ENCODE peak calls at places on chromosomes 6 and 20, in four cellular contexts. R is uterus, T is spleen, V is HCT116. K is an unnamed sample.

GRCh38 chr6:130018830-130019795 is 732 bp downstream of the L3MBTL3 start:
- DNase-seq in V (no peak), R (peak), T (peak), K (peak)

GRCh38 chr6:100704941-100705340 is 176.2 kb downstream of the ASCC3 start:
- DNase-seq in T (no peak), V (no peak), R (no peak), K (no peak)

GRCh38 chr6:138175596-138175995 is 13.9 kb downstream of the ARFGEF3 start:
- DNase-seq in R (no peak), T (no peak), V (no peak), K (no peak)

GRCh38 chr20:24781061-24781980 is 167.7 kb upstream of the CST7 start:
- DNase-seq in V (no peak), T (peak), R (no peak), K (no peak)

GRCh38 chr20:45337367-45338120 is 10.7 kb downstream of the SDC4 start:
- DNase-seq in T (no peak), R (peak), V (no peak), K (peak)

GRCh38 chr6:108840919-108841318 is 7.3 kb upstream of the ARMC2 start:
- DNase-seq in R (no peak), V (no peak), T (no peak), K (no peak)

GRCh38 chr6:159953091-159953581 is 15.7 kb upstream of the IGF2R start:
- DNase-seq in V (no peak), T (peak), R (peak), K (no peak)

GRCh38 chr20:51185277-51185676 is 162.4 kb upstream of the KCNG1 start:
- DNase-seq in T (no peak), V (no peak), R (no peak), K (no peak)

GRCh38 chr20:58538752-58539151 is 23.6 kb upstream of the APCDD1L start:
- DNase-seq in R (no peak), V (no peak), T (no peak), K (no peak)

GRCh38 chr20:41086402-41087324 is 50.7 kb upstream of the PLCG1 start:
- DNase-seq in R (no peak), T (no peak), V (no peak), K (peak)

GRCh38 chr20:44772636-44773035 is 27.0 kb downstream of the KCNK15 start:
- DNase-seq in V (no peak), T (no peak), R (no peak), K (no peak)

GRCh38 chr6:139482184-139482751 is 107.8 kb upstream of the CITED2 start:
- DNase-seq in R (no peak), V (no peak), T (no peak), K (no peak)

GRCh38 chr20:45924391-45925261 is 9.9 kb upstream of the PCIF1 start:
- DNase-seq in R (peak), T (no peak), V (no peak), K (peak)

GRCh38 chr6:74752303-74752702 is 453.6 kb downstream of the COL12A1 start:
- DNase-seq in R (no peak), T (no peak), V (no peak), K (no peak)

GRCh38 chr20:48194578-48194977 is 409.3 kb upstream of the SULF2 start:
- DNase-seq in R (no peak), V (no peak), T (no peak), K (no peak)

GRCh38 chr6:20909621-20910020 is 375.4 kb downstream of the CDKAL1 start:
- DNase-seq in T (no peak), R (no peak), V (no peak), K (no peak)

GRCh38 chr6:83247471-83247870 is 54.3 kb downstream of the RWDD2A start:
- DNase-seq in R (no peak), T (no peak), V (no peak), K (no peak)

GRCh38 chr6:161161121-161161520 is 112.7 kb downstream of the AGPAT4 start:
- DNase-seq in V (no peak), T (no peak), R (no peak), K (no peak)

GRCh38 chr20:43752561-43753301 is 25.9 kb upstream of the GTSF1L start:
- DNase-seq in R (no peak), T (peak), V (no peak), K (no peak)

GRCh38 chr20:11497543-11497942 is 420.1 kb upstream of the BTBD3 start:
- DNase-seq in V (no peak), R (no peak), T (no peak), K (no peak)

GRCh38 chr6:7587631-7588100 is 2.3 kb upstream of the SNRNP48 start:
- DNase-seq in R (no peak), T (no peak), V (no peak), K (peak)

GRCh38 chr20:8805737-8806442 is 263.0 kb upstream of the PLCB4 start:
- DNase-seq in R (no peak), T (no peak), V (no peak), K (no peak)

GRCh38 chr6:105099371-105099770 is 80.4 kb downstream of the POPDC3 start:
- DNase-seq in V (no peak), T (no peak), R (no peak), K (no peak)

GRCh38 chr6:49326337-49326736 is 136.7 kb downstream of the MMUT start:
- DNase-seq in V (no peak), T (no peak), R (no peak), K (no peak)

GRCh38 chr20:34938466-34939163 is 17.0 kb downstream of the GSS start:
- DNase-seq in T (no peak), V (no peak), R (no peak), K (peak)

GRCh38 chr20:35598899-35599775 is 16.5 kb upstream of the SPAG4 start:
- DNase-seq in V (no peak), R (no peak), T (peak), K (no peak)

GRCh38 chr6:115133790-115134189 is 791.0 kb upstream of the HS3ST5 start:
- DNase-seq in R (no peak), V (no peak), T (no peak), K (no peak)

GRCh38 chr6:142566628-142567396 is 265.0 kb downstream of the ADGRG6 start:
- DNase-seq in V (peak), R (no peak), T (no peak), K (peak)

GRCh38 chr20:50041238-50041915 is 58.6 kb downstream of the SNAI1 start:
- DNase-seq in R (no peak), V (no peak), T (no peak), K (no peak)

GRCh38 chr6:106250997-106251396 is 74.6 kb downstream of the ATG5 start:
- DNase-seq in R (no peak), T (no peak), V (no peak), K (no peak)

GRCh38 chr6:149567846-149568585 is 1.8 kb downstream of the GINM1 start:
- DNase-seq in T (no peak), V (no peak), R (no peak), K (no peak)

GRCh38 chr6:149563928-149564325 is 2.2 kb upstream of the GINM1 start:
- DNase-seq in T (no peak), V (no peak), R (no peak), K (no peak)

GRCh38 chr6:149565539-149566371 is 420 bp upstream of the GINM1 start:
- DNase-seq in V (peak), T (peak), R (peak), K (peak)

GRCh38 chr6:149567194-149567586 is 1.0 kb downstream of the GINM1 start:
- DNase-seq in T (no peak), R (no peak), V (no peak), K (no peak)

DNA sequence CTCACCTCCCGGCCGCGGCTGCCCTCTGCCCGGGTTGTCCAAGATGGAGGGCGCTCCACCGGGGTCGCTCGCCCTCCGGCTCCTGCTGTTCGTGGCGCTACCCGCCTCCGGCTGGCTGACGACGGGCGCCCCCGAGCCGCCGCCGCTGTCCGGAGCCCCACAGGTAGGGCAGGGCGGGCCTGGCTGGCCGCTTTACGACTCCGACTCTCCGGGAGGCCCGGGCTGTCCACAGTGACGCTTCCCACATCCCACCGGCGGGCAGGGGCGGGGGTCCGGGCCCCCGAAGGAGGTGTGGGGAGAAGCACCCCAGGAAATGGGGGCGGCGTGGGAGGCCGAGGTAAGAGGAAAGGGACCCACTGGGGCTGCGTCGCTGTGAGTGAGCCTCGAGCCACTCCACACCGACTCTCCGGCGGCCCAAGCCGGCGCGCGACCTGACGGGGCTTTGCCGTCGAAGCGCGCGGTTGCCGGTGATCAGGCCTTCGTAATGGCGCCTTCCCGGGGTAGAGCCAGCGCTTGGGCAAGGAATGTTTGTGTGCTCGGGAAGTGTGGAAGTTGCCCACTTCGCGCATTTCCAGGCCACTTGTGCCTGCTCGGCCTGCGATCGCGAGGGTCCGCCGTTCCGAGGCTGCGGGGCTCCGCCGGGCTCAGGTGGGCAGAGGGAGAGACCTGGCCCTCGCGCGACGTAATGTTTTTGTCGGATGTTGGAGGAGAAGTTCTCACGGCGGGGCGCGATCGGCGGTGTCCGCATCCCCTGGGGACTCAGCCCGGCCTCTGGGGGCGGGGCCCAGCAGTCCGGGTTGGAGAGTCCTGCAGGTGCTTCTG is at the start of gene GINM1:
- DNase-seq in T (peak), R (peak), V (no peak), K (peak)
- TF ChIP-seq POLR2A in T (no peak), R (peak), V (no peak), K (peak)

GRCh38 chr6:17012421-17013225 is 89.2 kb upstream of the STMND1 start:
- DNase-seq in R (peak), V (no peak), T (no peak), K (no peak)
- TF ChIP-seq POLR2A in R (no peak), V (no peak), T (no peak), K (no peak)

GRCh38 chr6:30493643-30494250 is 4.4 kb downstream of the HLA-E start:
- DNase-seq in V (no peak), R (no peak), T (peak), K (no peak)

GRCh38 chr6:30495993-30496392 is 6.7 kb downstream of the HLA-E start:
- DNase-seq in T (no peak), V (no peak), R (no peak), K (no peak)

GRCh38 chr6:30497714-30498113 is 8.4 kb downstream of the HLA-E start:
- DNase-seq in V (no peak), R (no peak), T (no peak), K (no peak)

GRCh38 chr6:30491963-30492616 is 2.8 kb downstream of the HLA-E start:
- DNase-seq in T (no peak), R (no peak), V (no peak), K (no peak)

GRCh38 chr6:30494275-30494990 is 5.1 kb downstream of the HLA-E start:
- DNase-seq in V (no peak), T (no peak), R (no peak), K (no peak)
- TF ChIP-seq POLR2A in V (no peak), T (peak), R (no peak), K (no peak)

GRCh38 chr6:18640134-18640533 is 253.0 kb downstream of the RNF144B start:
- DNase-seq in T (no peak), V (no peak), R (no peak), K (no peak)
- TF ChIP-seq POLR2A in T (no peak), V (no peak), R (no peak), K (no peak)

GRCh38 chr20:63736893-63737689 is 627 bp downstream of the LIME1 start:
- DNase-seq in V (no peak), R (peak), T (peak), K (no peak)
- TF ChIP-seq POLR2A in V (no peak), R (no peak), T (no peak), K (no peak)

GRCh38 chr6:42369568-42369967 is 82.2 kb downstream of the TRERF1 start:
- DNase-seq in V (no peak), R (no peak), T (no peak), K (no peak)

GRCh38 chr6:42366011-42366705 is 85.6 kb downstream of the TRERF1 start:
- DNase-seq in V (no peak), T (no peak), R (no peak), K (no peak)

GRCh38 chr6:42368156-42368555 is 83.6 kb downstream of the TRERF1 start:
- DNase-seq in V (no peak), R (no peak), T (no peak), K (no peak)

GRCh38 chr6:42366999-42367352 is 84.8 kb downstream of the TRERF1 start:
- DNase-seq in R (no peak), T (no peak), V (no peak), K (no peak)

GRCh38 chr6:42367353-42368011 is 84.2 kb downstream of the TRERF1 start:
- DNase-seq in R (no peak), T (peak), V (no peak), K (peak)
- TF ChIP-seq POLR2A in R (no peak), T (no peak), V (no peak), K (no peak)

DNA sequence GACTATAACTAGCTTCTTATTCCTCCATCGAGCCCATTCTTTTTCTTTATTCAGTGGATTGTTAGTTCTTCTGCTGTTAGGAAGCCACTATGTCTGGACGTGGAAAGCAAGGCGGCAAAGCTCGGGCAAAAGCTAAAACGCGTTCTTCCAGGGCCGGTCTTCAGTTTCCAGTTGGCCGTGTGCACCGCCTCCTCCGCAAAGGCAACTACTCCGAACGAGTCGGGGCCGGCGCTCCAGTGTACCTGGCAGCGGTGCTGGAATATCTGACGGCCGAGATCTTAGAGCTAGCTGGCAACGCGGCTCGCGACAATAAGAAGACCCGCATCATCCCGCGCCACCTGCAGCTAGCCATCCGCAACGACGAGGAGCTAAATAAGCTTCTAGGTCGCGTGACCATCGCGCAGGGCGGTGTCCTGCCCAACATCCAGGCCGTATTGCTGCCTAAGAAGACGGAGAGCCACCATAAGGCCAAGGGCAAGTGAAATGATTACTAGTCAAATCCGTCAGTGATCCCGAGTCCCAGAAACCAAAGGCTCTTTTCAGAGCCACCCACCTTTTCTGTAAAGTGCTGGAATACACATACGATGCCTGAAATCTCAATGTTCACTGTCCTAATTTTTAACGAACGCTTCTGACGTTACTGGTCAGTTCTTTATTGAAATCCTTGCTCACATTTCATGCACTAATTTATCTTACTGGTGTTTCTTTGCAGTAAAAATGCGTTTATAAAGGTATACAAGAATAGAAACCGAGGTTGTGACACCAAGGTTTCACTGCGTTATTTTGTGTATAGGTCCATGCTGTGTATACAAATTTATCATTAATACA is 129.9 kb downstream of the HFE start:
- DNase-seq in R (peak), T (peak), V (no peak), K (peak)
- TF ChIP-seq POLR2A in R (no peak), T (peak), V (no peak), K (peak)

DNA sequence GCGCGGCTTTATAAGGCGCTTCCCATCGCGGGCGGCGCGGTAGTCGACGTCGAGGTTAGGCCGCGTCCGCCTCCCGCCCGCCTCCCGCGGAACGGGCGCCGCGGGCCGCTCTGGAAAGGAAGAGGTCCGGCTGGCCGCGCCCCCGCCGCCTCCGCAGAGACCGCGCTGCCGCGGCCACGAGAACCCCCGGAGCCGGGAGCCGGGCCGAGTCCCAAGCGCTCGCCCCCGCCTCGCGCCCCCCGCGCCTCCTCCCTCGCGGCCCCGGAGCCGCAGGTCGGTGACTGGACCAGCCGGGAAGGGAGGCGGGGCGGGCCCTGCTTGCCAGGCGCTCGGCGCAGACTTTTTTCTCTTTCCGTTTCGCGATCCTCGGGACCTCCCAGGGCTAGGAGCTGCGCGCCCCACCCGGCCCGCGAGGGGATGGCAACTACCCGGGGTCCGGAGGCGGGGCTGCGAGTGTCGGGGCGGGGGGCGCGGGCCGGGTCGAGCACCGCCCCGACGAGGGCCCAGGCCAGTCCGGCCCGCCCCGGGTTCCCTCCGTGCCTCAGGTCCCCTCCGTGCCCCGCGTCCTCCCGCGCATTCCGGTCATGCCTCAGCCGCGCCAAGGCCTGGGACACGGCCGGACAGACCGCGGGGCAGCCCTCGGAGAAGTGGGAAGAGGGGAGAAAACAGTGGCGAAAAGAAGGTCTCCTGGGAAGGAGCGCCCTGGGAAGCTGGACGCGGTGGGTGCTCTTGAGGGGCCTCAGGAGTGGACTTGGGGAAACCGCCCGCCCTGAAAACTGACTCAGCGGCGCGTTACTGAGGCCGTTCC is 421 bp upstream of the PXDC1 start:
- DNase-seq in R (peak), T (peak), V (peak), K (peak)
- TF ChIP-seq POLR2A in R (peak), T (no peak), V (no peak), K (no peak)

DNA sequence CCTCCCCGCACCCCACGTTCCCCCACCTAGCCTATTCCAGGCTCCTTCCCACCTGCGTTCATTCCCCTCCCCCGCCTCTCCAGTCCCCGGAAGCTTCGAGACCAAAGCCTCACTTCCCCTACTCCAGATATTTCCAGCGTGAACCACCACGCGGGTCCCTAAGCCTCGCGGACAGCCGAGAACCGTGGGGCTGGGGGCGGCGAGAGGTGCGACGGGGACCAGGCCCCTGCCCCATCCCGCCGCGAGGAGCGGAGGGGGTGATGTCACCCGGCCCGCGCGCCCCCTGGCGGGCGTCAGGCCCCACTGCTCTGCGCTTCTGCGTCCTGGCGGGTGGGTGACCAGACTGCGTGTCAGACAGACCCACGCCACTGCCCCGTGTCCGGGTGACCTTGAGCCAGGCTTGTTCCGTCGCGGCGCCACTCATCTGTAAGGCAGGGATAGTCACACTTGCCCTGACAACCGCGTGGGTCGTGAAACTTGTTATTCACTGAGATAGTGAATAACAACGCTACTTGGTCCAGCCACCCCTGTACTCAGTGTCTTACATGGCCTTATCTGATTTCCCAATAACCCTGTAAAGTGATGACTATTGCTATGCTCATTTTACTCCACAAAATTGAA is 9.0 kb upstream of the HSP90AB1 start:
- DNase-seq in V (no peak), T (peak), R (peak), K (peak)
- TF ChIP-seq POLR2A in V (no peak), T (peak), R (peak), K (peak)